ENCODE peak calls at places on chromosomes 1 and 21, in six cellular contexts. C, A, L, X, J and T are unnamed samples.

GRCh38 chr21:43927591-43928229 is 62.7 kb downstream of the AGPAT3 start:
- DNase-seq in C (no peak), A (no peak), L (no peak), X (peak), J (no peak), T (no peak)

GRCh38 chr1:184419734-184420161 is 32.9 kb downstream of the C1orf21 start:
- DNase-seq in C (no peak), A (no peak), L (no peak), X (no peak), J (no peak), T (no peak)

GRCh38 chr1:187977298-187977697 is 1148.5 kb downstream of the PLA2G4A start:
- DNase-seq in C (no peak), A (no peak), L (no peak), X (no peak), J (no peak), T (no peak)

GRCh38 chr1:116785006-116785405 is 30.8 kb downstream of the CD2 start:
- DNase-seq in C (no peak), A (no peak), L (no peak), X (no peak), J (no peak), T (no peak)

GRCh38 chr1:942411-942821 is 16.6 kb downstream of the NOC2L start:
- DNase-seq in C (peak), A (no peak), L (no peak), X (no peak), J (no peak), T (no peak)

GRCh38 chr1:211066781-211067384 is 67.1 kb downstream of the KCNH1 start:
- DNase-seq in C (no peak), A (no peak), L (no peak), X (no peak), J (no peak), T (no peak)

GRCh38 chr1:168341576-168341975 is 60.9 kb downstream of the TBX19 start:
- DNase-seq in C (no peak), A (no peak), L (no peak), X (no peak), J (no peak), T (no peak)

GRCh38 chr1:69673301-69673700 is 105.6 kb downstream of the LRRC7 start:
- DNase-seq in C (no peak), A (no peak), L (no peak), X (no peak), J (no peak), T (no peak)

GRCh38 chr1:10415211-10415930 is 14.9 kb upstream of the CENPS start:
- DNase-seq in C (no peak), A (peak), L (peak), X (no peak), J (no peak), T (no peak)

GRCh38 chr1:58456470-58456869 is 90.1 kb downstream of the OMA1 start:
- DNase-seq in C (no peak), A (no peak), L (no peak), X (no peak), J (no peak), T (no peak)

GRCh38 chr21:44924611-44925010 is 3.9 kb upstream of the ITGB2 start:
- DNase-seq in C (no peak), A (no peak), L (no peak), X (no peak), J (no peak), T (no peak)

GRCh38 chr21:26437326-26438009 is 135.6 kb downstream of the CYYR1 start:
- DNase-seq in C (no peak), A (no peak), L (no peak), X (no peak), J (no peak), T (no peak)

GRCh38 chr1:43783671-43784205 is 76.4 kb downstream of the ST3GAL3 start:
- DNase-seq in C (no peak), A (no peak), L (no peak), X (peak), J (no peak), T (no peak)

GRCh38 chr21:43789276-43790052 is at the start of gene RRP1:
- DNase-seq in C (peak), A (peak), L (peak), X (peak), J (peak), T (peak)

GRCh38 chr1:202016022-202016624 is 5.7 kb downstream of the ELF3 start:
- DNase-seq in C (no peak), A (no peak), L (peak), X (no peak), J (no peak), T (no peak)

GRCh38 chr1:3504151-3504822 is 49.8 kb downstream of the ARHGEF16 start:
- DNase-seq in C (no peak), A (peak), L (no peak), X (peak), J (no peak), T (no peak)

GRCh38 chr1:201241716-201242115 is 41.6 kb upstream of the PKP1 start:
- DNase-seq in C (no peak), A (no peak), L (no peak), X (no peak), J (no peak), T (no peak)

GRCh38 chr1:116194592-116194991 is 83.4 kb downstream of the MAB21L3 start:
- DNase-seq in C (no peak), A (no peak), L (no peak), X (no peak), J (no peak), T (no peak)

GRCh38 chr1:2591581-2592261 is 5.1 kb downstream of the PRXL2B start:
- DNase-seq in C (no peak), A (no peak), L (no peak), X (peak), J (no peak), T (no peak)

GRCh38 chr1:147635342-147635741 is 35.0 kb downstream of the ACP6 start:
- DNase-seq in C (no peak), A (no peak), L (no peak), X (no peak), J (no peak), T (no peak)

GRCh38 chr1:6483010-6483760 is 8.3 kb downstream of the PLEKHG5 start:
- DNase-seq in C (no peak), A (no peak), L (peak), X (no peak), J (no peak), T (peak)

GRCh38 chr1:19608232-19608631 is 35.9 kb upstream of the NBL1 start:
- DNase-seq in C (no peak), A (no peak), L (no peak), X (no peak), J (no peak), T (no peak)

GRCh38 chr1:225329041-225329440 is 98.8 kb downstream of the LBR start:
- DNase-seq in C (no peak), A (peak), L (no peak), X (no peak), J (no peak), T (no peak)

GRCh38 chr1:219031821-219032220 is 141.9 kb upstream of the LYPLAL1 start:
- DNase-seq in C (no peak), A (no peak), L (no peak), X (no peak), J (no peak), T (no peak)

GRCh38 chr1:151909167-151910149 is at the start of gene THEM4:
- DNase-seq in C (peak), A (peak), L (peak), X (peak), J (peak), T (peak)

GRCh38 chr21:41195311-41195710 is 27.4 kb downstream of the BACE2 start:
- DNase-seq in C (no peak), A (no peak), L (no peak), X (no peak), J (no peak), T (no peak)

DNA sequence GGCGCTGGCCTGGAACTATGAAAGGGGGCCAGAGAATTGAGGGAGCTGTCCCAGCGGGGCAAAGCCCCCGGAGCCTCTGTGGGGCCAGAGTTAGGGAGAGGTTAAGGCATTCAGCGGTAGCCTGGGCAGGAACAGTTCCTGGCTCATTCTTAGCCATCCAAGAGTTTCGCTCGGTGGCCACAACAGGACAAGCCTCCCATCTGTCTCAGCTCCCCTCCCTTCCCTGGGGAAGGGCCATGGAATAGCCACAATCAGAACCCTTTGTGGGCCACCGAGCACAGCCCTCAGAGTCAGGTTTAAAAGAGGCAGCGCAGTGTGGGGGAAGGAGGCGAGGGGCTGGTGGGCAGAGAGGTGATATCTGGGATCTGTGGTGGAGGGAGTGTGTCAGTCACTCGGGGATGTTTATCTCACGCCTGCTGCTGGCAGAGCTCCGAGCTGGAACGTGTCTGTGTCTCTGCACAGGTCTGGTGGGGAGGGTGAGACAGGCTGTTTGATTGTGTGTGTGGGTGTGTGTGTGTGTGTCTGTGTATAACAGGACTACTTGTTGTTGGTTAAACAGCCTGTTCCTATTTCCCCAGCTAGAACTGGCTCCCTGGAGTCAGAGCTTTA is 49.6 kb upstream of the GOLT1A start:
- DNase-seq in C (peak), A (no peak), L (peak), X (peak), J (peak), T (peak)
- H3K4me3 ChIP-seq in C (no peak), A (no peak), L (no peak), X (no peak), J (no peak), T (no peak)

GRCh38 chr1:95534985-95535384 is 301.0 kb downstream of the RWDD3 start:
- DNase-seq in C (no peak), A (no peak), L (no peak), X (no peak), J (peak), T (no peak)

DNA sequence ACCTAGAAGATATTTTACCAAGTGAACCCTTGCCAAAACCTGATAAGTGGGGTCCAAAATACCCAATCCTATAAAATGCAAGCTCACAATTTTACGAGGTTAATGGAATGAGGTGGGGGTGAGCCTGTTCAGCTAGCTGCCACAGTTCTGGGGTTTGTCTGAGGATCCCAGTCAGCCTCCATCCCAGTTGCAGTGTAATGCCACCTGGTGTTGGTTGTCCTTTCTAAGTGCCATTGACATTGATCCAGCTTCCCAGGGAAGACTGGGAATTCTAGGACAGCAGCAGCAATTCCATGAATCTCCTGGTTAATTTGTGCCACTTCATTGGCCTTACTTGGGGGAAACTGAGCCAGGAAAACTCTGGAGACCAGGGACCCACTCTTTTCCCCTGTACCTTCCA is 298.3 kb downstream of the RWDD3 start:
- DNase-seq in C (no peak), A (no peak), L (no peak), X (no peak), J (no peak), T (no peak)
- TF ChIP-seq CTCF in C (no peak), A (no peak), L (no peak), X (no peak), J (no peak), T (no peak)

DNA sequence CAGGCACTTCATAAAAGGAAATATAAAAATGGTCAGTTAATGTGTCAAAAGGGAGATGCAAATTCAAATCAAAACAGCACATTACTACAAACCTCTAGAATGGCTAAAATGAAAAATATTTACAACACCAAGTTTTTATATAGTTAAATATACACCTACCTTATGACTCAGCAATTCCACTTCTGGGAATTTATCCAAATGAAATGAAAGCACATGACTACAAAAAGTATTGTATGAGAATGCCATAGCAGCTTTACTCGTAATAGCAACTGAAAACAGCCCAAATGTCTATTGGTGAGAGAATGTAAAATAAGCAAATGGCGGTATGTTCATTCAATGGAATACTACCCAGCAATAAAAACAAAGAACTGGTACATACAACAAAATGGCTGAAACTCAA is 175.8 kb upstream of the SPAG17 start:
- DNase-seq in C (no peak), A (no peak), L (no peak), X (no peak), J (no peak), T (no peak)
- H3K27ac ChIP-seq in C (no peak), A (no peak), L (no peak), X (no peak), J (no peak), T (no peak)

GRCh38 chr1:26554781-26555180 is 25.2 kb downstream of the RPS6KA1 start:
- DNase-seq in C (no peak), A (no peak), L (no peak), X (no peak), J (no peak), T (no peak)
- H3K4me3 ChIP-seq in C (no peak), A (no peak), L (no peak), X (no peak), J (no peak), T (no peak)

GRCh38 chr1:193025218-193025617 is 33.9 kb downstream of the UCHL5 start:
- DNase-seq in C (no peak), A (no peak), L (no peak), X (no peak), J (no peak), T (no peak)

GRCh38 chr1:193013707-193014106 is 45.5 kb downstream of the UCHL5 start:
- DNase-seq in C (no peak), A (no peak), L (no peak), X (no peak), J (peak), T (no peak)

GRCh38 chr1:193014354-193014753 is 44.8 kb downstream of the UCHL5 start:
- DNase-seq in C (no peak), A (no peak), L (no peak), X (no peak), J (no peak), T (no peak)

GRCh38 chr1:193019442-193020026 is 39.6 kb downstream of the UCHL5 start:
- DNase-seq in C (peak), A (peak), L (no peak), X (no peak), J (no peak), T (no peak)
- TF ChIP-seq CTCF in C (peak), A (peak), L (no peak), X (peak), J (no peak), T (peak)

DNA sequence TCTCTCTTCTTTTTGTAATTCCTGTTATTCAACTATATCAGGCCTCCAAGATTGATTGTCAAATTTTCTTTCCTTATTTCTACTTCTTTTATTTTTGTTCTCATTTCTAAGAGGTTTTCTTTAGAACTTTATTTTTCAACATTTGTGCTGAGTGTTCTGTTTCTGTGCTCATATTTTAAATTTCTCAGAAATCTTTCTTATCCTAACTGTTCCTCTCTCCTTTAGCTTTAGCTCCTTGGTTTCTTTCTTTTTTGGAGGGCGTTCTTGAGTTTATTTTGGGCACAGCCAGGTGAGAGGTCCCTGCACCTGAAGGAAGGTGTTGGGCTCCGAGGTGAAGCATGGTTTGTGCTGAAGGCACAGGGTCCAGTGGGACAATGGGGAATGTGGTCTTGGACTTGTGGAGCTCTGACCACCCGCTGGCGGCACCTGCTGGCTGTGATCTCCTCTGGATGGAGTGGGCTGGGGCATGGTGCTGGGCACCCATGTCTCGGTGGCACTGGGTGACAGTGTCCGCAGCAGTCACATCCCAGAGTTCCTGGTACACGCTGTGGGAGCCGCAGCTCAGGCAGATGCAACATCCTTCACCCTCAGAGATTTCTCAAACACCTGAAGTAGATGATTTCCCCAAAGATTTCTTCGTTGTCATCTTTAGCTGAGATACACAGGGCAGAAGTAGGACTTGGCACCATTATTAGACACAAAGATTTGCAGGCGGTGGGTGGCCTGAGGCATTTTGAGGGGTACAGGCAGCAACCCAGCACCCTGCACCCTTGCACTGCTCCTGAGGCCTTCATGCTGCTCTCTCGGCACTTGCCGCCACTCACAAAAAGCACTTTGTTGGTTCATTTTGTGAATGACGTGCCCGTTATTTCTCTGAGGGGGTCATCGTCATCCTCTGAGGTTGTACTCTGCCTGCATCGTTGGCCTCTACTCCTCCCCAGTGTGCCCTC is 38.2 kb upstream of the DIP2A start:
- DNase-seq in C (no peak), A (no peak), L (no peak), X (peak), J (no peak), T (peak)
- H3K27ac ChIP-seq in C (no peak), A (no peak), L (no peak), X (no peak), J (no peak), T (no peak)

GRCh38 chr1:158286966-158287365 is 2.8 kb upstream of the CD1C start:
- DNase-seq in C (no peak), A (no peak), L (no peak), X (no peak), J (no peak), T (no peak)
- H3K4me3 ChIP-seq in C (no peak), A (no peak), L (no peak), X (no peak), J (no peak), T (no peak)

GRCh38 chr1:53688703-53689102 is 50.3 kb downstream of the GLIS1 start:
- DNase-seq in C (no peak), A (no peak), L (no peak), X (no peak), J (no peak), T (no peak)
- TF ChIP-seq CTCF in C (no peak), A (no peak), L (no peak), X (no peak), J (no peak), T (no peak)

GRCh38 chr1:221487781-221488520 is 253.9 kb downstream of the DUSP10 start:
- DNase-seq in C (no peak), A (no peak), L (no peak), X (no peak), J (no peak), T (no peak)

DNA sequence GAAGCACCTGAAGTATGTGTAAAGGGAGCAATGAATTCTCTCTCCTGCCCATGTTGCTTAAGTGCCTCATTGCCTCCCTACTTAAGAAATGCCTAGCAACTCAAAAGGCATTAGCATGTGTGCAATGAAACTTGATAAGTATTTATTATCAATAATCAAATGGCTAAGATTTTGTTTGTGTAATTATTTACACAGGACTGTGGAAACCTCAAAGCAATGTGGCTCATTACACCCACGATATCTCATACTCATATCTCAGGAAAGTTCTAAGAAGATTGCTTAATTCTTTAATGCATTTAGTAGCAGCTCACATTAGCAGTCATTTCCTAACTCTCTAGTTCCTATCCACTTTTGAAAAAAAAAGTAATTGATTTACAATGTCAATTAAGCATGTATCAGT is 253.4 kb downstream of the DUSP10 start:
- DNase-seq in C (no peak), A (no peak), L (no peak), X (no peak), J (no peak), T (no peak)
- H3K27ac ChIP-seq in C (no peak), A (no peak), L (no peak), X (no peak), J (no peak), T (no peak)

GRCh38 chr1:190479028-190479427 is 1.4 kb upstream of the BRINP3 start:
- DNase-seq in C (peak), A (peak), L (no peak), X (no peak), J (no peak), T (no peak)
- H3K4me3 ChIP-seq in C (peak), A (peak), L (peak), X (peak), J (no peak), T (peak)